ENCODE peak calls at places on chromosome 1, in four cellular contexts. P, Z, U and D are unnamed samples.
A peak's percentile ranks its signal among the peaks of the same experiment; 100 is the strongest.

GRCh38 chr1:38037481-38037939 is 9.1 kb downstream of the POU3F1 start:
- DNase-seq in Z (peak; percentile 19), P (no peak), U (peak; percentile 32), D (peak; percentile 35)

GRCh38 chr1:110440877-110441276 is 10.1 kb upstream of the PROK1 start:
- DNase-seq in P (no peak), U (peak; percentile 68), Z (no peak), D (no peak)

GRCh38 chr1:29478879-29479278 is 242.6 kb downstream of the PTPRU start:
- DNase-seq in U (no peak), P (no peak), Z (no peak), D (no peak)

GRCh38 chr1:234838182-234838581 is 228.2 kb upstream of the IRF2BP2 start:
- DNase-seq in U (no peak), Z (peak; percentile 18), P (no peak), D (peak; percentile 71)

GRCh38 chr1:208244584-208244916 is 366 bp upstream of the PLXNA2 start:
- DNase-seq in P (no peak), Z (no peak), U (no peak), D (no peak)

GRCh38 chr1:91846007-91846620 is 39.8 kb downstream of the TGFBR3 start:
- DNase-seq in U (peak; percentile 55), Z (no peak), P (no peak), D (peak; percentile 4)

GRCh38 chr1:201737350-201738060 is 91.5 kb upstream of the IPO9 start:
- DNase-seq in U (peak; percentile 78), P (peak; percentile 46), Z (no peak), D (no peak)

GRCh38 chr1:168974611-168975010 is 131.9 kb upstream of the ATP1B1 start:
- DNase-seq in U (no peak), P (no peak), Z (no peak), D (no peak)

GRCh38 chr1:187396929-187397796 is 568.4 kb downstream of the PLA2G4A start:
- DNase-seq in Z (no peak), U (no peak), P (no peak), D (no peak)

GRCh38 chr1:165053273-165053835 is 303.2 kb downstream of the LMX1A start:
- DNase-seq in Z (no peak), P (no peak), U (no peak), D (no peak)

GRCh38 chr1:198186916-198187580 is 30.2 kb downstream of the NEK7 start:
- DNase-seq in P (no peak), Z (no peak), U (no peak), D (no peak)

GRCh38 chr1:26986658-26987057 is 6.8 kb upstream of the TRNP1 start:
- DNase-seq in P (no peak), Z (no peak), U (no peak), D (no peak)

GRCh38 chr1:14897080-14897449 is 256.5 kb upstream of the TMEM51 start:
- DNase-seq in U (peak; percentile 13), Z (peak; percentile 45), P (no peak), D (peak; percentile 43)

GRCh38 chr1:14795589-14795988 is 197.1 kb downstream of the KAZN start:
- DNase-seq in P (no peak), U (no peak), Z (no peak), D (no peak)

GRCh38 chr1:197774691-197775281 is 494 bp downstream of the DENND1B start:
- DNase-seq in Z (peak; percentile 71), P (peak; percentile 28), U (peak; percentile 56), D (peak; percentile 78)

GRCh38 chr1:209585672-209586071 is 2.2 kb downstream of the CAMK1G start:
- DNase-seq in Z (no peak), U (peak; percentile 61), P (no peak), D (no peak)

GRCh38 chr1:232626452-232626851 is 3.5 kb downstream of the SIPA1L2 start:
- DNase-seq in Z (no peak), P (no peak), U (no peak), D (no peak)

GRCh38 chr1:150186789-150187559 is 37.3 kb downstream of the PLEKHO1 start:
- DNase-seq in P (peak; percentile 87), Z (peak; percentile 80), U (peak; percentile 64), D (peak; percentile 74)

GRCh38 chr1:192887426-192887825 is 78.6 kb downstream of the RGS2 start:
- DNase-seq in U (no peak), Z (no peak), P (peak; percentile 37), D (no peak)

GRCh38 chr1:19643602-19644419 is at the start of gene NBL1:
- DNase-seq in U (peak; percentile 67), Z (no peak), P (no peak), D (peak; percentile 72)

GRCh38 chr1:115840615-115841460 is at the start of gene NHLH2:
- DNase-seq in P (no peak), Z (no peak), U (no peak), D (no peak)

GRCh38 chr1:203289281-203289981 is 15.9 kb upstream of the BTG2 start:
- DNase-seq in Z (peak; percentile 93), U (no peak), P (no peak), D (peak; percentile 93)